ENCODE peak calls at places on chromosomes 2 and 18, in eight cellular contexts. B, F, U, J, A, M, K and E are unnamed samples.
A peak's percentile ranks its signal among the peaks of the same experiment; 100 is the strongest.

GRCh38 chr2:75833386-75833785 is 122.7 kb upstream of the GCFC2 start:
- DNase-seq in K (no peak), M (no peak), J (no peak), B (no peak), A (no peak), F (no peak), U (no peak), E (no peak)

GRCh38 chr2:33153008-33153407 is 206.3 kb downstream of the LTBP1 start:
- DNase-seq in M (no peak), B (no peak), A (no peak), U (no peak), J (no peak), K (no peak), F (no peak), E (peak; percentile 82)

GRCh38 chr2:237134831-237135230 is 49.1 kb downstream of the COPS8 start:
- DNase-seq in B (no peak), A (no peak), K (no peak), J (no peak), M (no peak), F (no peak), U (no peak), E (no peak)

GRCh38 chr2:176464886-176465564 is 195.8 kb downstream of the MTX2 start:
- DNase-seq in B (no peak), J (peak; percentile 10), U (no peak), K (peak; percentile 35), A (no peak), F (no peak), M (no peak), E (no peak)

GRCh38 chr2:232781765-232782164 is 5.4 kb upstream of the KCNJ13 start:
- DNase-seq in U (no peak), A (no peak), J (peak; percentile 69), F (no peak), M (peak; percentile 32), B (no peak), K (no peak), E (peak; percentile 64)

GRCh38 chr2:159146930-159147666 is 139.4 kb downstream of the WDSUB1 start:
- DNase-seq in J (no peak), B (no peak), K (no peak), A (no peak), M (peak; percentile 72), U (no peak), F (peak; percentile 62), E (no peak)

GRCh38 chr18:50973367-50974126 is 5.7 kb downstream of the ELAC1 start:
- DNase-seq in K (no peak), M (no peak), U (peak; percentile 67), F (no peak), B (no peak), A (no peak), J (no peak), E (peak; percentile 71)

GRCh38 chr2:122390406-122390805 is 635.0 kb downstream of the TSN start:
- DNase-seq in M (no peak), F (no peak), J (peak; percentile 1), K (peak; percentile 87), B (no peak), A (no peak), U (no peak), E (peak; percentile 14)

GRCh38 chr2:18545384-18545783 is 15.1 kb downstream of the RDH14 start:
- DNase-seq in A (no peak), J (no peak), U (no peak), B (no peak), M (peak; percentile 47), F (no peak), K (no peak), E (peak; percentile 33)

GRCh38 chr2:119184512-119184911 is 26.0 kb upstream of the C1QL2 start:
- DNase-seq in B (no peak), U (no peak), A (no peak), K (no peak), J (no peak), M (no peak), F (no peak), E (no peak)

GRCh38 chr18:46856975-46857374 is 60.3 kb downstream of the PIAS2 start:
- DNase-seq in J (peak; percentile 1), M (no peak), U (no peak), K (peak; percentile 18), B (no peak), F (no peak), A (no peak), E (peak; percentile 8)

GRCh38 chr2:240733803-240734495 is 42.3 kb downstream of the AQP12A start:
- DNase-seq in F (no peak), K (no peak), M (no peak), U (no peak), A (no peak), J (peak; percentile 26), B (no peak), E (no peak)

GRCh38 chr18:68847219-68847860 is 49.5 kb downstream of the CCDC102B start:
- DNase-seq in A (no peak), K (peak; percentile 49), J (peak; percentile 42), U (no peak), M (peak; percentile 64), F (no peak), B (no peak), E (peak; percentile 75)

GRCh38 chr2:4190548-4190947 is 487.2 kb downstream of the DCDC2C start:
- DNase-seq in U (no peak), M (no peak), K (no peak), J (no peak), A (no peak), F (no peak), B (no peak), E (no peak)

GRCh38 chr2:217794133-217794986 is 208.4 kb downstream of the TNS1 start:
- DNase-seq in A (no peak), F (no peak), K (no peak), B (peak; percentile 60), M (no peak), J (no peak), U (no peak), E (no peak)

GRCh38 chr2:83851066-83851465 is 608.0 kb downstream of the SUCLG1 start:
- DNase-seq in J (no peak), F (no peak), B (no peak), K (no peak), A (no peak), M (no peak), U (no peak), E (no peak)

GRCh38 chr2:54632733-54633692 is 90.4 kb upstream of the EML6 start:
- DNase-seq in A (peak; percentile 70), U (no peak), K (no peak), B (no peak), M (peak; percentile 79), J (peak; percentile 31), F (no peak), E (peak; percentile 84)

GRCh38 chr18:43396266-43396665 is 119.0 kb upstream of the SYT4 start:
- DNase-seq in J (no peak), U (no peak), M (peak; percentile 3), K (peak; percentile 45), F (no peak), B (no peak), A (no peak), E (peak; percentile 35)

DNA sequence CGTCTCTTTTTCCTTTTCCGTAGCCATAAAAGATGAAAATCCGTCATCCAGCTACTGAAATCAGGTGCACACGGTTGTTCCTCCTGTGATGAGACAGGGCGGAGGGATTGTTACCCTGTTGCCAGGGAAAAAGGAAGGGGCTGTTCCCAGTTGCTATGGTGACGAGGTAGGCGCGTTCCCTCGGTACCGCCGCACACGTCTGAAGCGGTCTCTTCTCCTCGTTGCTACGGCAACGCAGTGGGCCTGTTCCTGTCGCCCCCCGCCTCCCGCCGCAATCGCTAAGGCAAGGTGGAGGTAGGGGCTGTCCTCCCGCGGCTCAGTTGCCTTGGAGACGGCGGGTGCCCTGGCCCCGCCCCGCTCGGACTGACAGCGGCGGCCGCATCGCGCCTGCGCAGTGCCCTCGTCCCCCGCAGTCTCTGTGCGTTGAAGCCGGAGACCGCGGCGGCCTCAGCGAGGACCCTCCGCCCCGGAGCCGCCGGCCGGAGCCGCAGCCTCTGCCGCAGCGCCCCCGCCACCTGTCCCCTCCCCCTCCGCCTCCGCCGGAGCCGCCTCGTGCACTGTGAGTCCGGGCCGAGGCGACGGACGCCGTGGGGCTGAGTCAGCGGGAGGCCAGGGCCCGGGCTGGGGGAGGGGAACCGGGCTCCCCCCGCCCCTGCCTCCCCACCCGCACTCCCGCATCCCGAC is at the start of gene MAPRE3:
- DNase-seq in M (peak; percentile 85), F (peak; percentile 83), U (peak; percentile 60), K (peak; percentile 82), A (peak; percentile 88), J (peak; percentile 76), B (peak; percentile 88), E (peak; percentile 68)
- H3K4me3 ChIP-seq in M (peak within 1 kb of the TSS; percentile 75), F (peak within 1 kb of the TSS; percentile 96), U (peak within 1 kb of the TSS; percentile 74), K (peak within 1 kb of the TSS; percentile 75), A (peak within 1 kb of the TSS; percentile 96), J (peak within 1 kb of the TSS; percentile 69), B (peak within 1 kb of the TSS; percentile 95), E (peak within 1 kb of the TSS; percentile 74)

DNA sequence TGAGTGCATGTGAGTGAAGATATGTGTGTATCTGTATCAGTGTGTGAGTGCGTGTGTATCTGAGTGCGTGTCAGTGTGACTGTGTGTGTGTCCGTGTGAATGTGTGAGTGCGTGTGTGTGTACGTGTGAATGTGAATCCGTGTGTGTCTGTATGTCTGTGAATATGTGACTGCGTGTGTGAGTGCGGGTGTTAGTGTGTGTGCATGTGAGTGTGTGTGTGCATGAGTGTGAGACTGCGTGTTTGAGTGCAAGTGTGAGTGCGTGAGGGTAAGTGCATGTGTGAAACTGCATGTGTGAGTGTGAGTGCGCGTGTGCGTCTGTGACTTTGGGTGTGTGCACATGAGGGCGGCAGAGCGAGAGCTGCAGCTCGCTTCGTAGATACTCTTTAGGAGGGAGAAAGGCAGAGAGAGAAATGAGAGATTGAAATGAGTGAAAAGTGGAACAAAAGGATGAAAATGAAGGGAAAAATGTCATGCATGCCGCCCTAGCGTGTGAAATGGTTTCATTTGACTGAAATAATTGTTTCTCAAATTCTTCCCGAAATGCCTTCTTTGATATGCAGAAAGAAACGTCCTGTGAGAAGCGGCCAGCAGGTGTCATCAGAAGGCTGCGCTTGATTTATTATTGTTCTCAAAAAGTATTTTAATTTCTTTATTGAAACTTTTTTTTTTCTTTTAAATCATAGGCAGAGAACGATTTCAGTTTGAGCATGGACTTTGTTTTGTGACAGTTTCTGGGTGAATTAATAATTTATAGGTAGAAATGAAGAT is 25.6 kb downstream of the ZNF407 start:
- DNase-seq in M (peak; percentile 21), U (no peak), J (no peak), F (no peak), A (no peak), B (no peak), K (no peak), E (peak; percentile 40)
- H3K4me3 ChIP-seq in M (no peak overlapping the region), U (no peak overlapping the region), J (no peak overlapping the region), F (no peak overlapping the region), A (no peak overlapping the region), B (no peak overlapping the region), K (no peak overlapping the region), E (no peak overlapping the region)

DNA sequence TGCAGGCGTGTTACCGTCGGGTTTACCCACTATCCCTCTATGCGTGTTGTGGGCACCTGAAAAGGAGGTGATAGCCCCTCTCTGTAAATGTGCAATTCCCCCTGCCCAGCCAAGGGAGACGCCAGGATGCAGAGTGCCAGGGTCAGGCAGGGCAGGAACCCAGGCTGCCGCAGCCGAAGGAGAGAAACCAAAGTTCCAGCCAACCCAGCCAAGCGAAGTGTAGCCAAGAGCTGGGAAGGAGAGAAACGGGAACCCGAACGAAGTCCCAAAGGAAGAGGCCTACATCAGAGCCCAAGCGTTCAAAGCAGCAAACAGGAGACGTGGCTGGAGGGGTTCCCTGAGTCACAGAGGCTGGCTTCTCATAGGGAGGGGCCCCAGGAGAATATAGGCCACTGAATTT is 24.2 kb upstream of the SPR start:
- DNase-seq in M (no peak), K (no peak), A (no peak), B (no peak), J (no peak), F (no peak), U (no peak), E (no peak)
- H3K4me3 ChIP-seq in M (no peak overlapping the region), K (no peak overlapping the region), A (peak overlapping the region; percentile 47), B (no peak overlapping the region), J (no peak overlapping the region), F (no peak overlapping the region), U (no peak overlapping the region), E (no peak overlapping the region)

GRCh38 chr2:149329068-149329467 is 1.3 kb upstream of the LYPD6 start:
- DNase-seq in K (peak; percentile 13), U (no peak), F (no peak), A (no peak), M (peak; percentile 9), J (peak; percentile 41), B (no peak), E (no peak)
- H3K4me3 ChIP-seq in K (no peak overlapping the region), U (no peak overlapping the region), F (no peak overlapping the region), A (peak overlapping the region; percentile 67), M (no peak overlapping the region), J (peak overlapping the region; percentile 84), B (peak overlapping the region; percentile 65), E (no peak overlapping the region)